ENCODE peak calls at places on chromosome 17, in eight cellular contexts. B, L, K, I, Y, X, R and A are unnamed samples.

GRCh38 chr17:628089-628488 is 86.5 kb downstream of the VPS53 start:
- DNase-seq in I (no peak), K (no peak), Y (no peak), B (no peak), R (no peak), L (no peak), X (no peak), A (no peak)

GRCh38 chr17:28612936-28613872 is 781 bp downstream of the RSKR start:
- DNase-seq in I (no peak), Y (no peak), R (no peak), X (peak), K (peak), L (peak), B (peak), A (peak)

GRCh38 chr17:34623856-34624766 is 44.7 kb downstream of the TMEM132E start:
- DNase-seq in L (peak), K (no peak), Y (no peak), X (no peak), R (no peak), I (no peak), B (peak), A (no peak)

GRCh38 chr17:62824290-62825135 is 16.4 kb upstream of the MARCHF10 start:
- DNase-seq in Y (no peak), L (no peak), B (no peak), X (peak), K (no peak), I (peak), R (no peak), A (peak)

GRCh38 chr17:10583834-10584233 is 34.4 kb upstream of the MYH2 start:
- DNase-seq in K (no peak), X (no peak), B (no peak), Y (no peak), L (no peak), R (no peak), I (no peak), A (no peak)

GRCh38 chr17:67392111-67392510 is 15.0 kb downstream of the PITPNC1 start:
- DNase-seq in L (no peak), X (no peak), I (no peak), R (no peak), Y (no peak), K (no peak), B (no peak), A (no peak)

GRCh38 chr17:62787358-62787757 is 20.8 kb downstream of the MARCHF10 start:
- DNase-seq in L (no peak), R (no peak), Y (no peak), I (no peak), X (peak), B (no peak), K (no peak), A (no peak)

GRCh38 chr17:80891096-80892018 is 100.3 kb upstream of the CHMP6 start:
- DNase-seq in R (no peak), X (peak), I (peak), Y (peak), B (peak), K (no peak), L (peak), A (no peak)

GRCh38 chr17:81322271-81323082 is 27.4 kb upstream of the SLC38A10 start:
- DNase-seq in X (no peak), L (peak), I (no peak), B (peak), R (no peak), Y (no peak), K (peak), A (no peak)

GRCh38 chr17:48952904-48953303 is 8.3 kb upstream of the SNF8 start:
- DNase-seq in X (no peak), L (no peak), K (no peak), Y (no peak), R (no peak), I (no peak), B (no peak), A (no peak)

GRCh38 chr17:5615476-5615875 is 31.2 kb upstream of the NLRP1 start:
- DNase-seq in K (no peak), R (no peak), X (no peak), Y (no peak), L (no peak), B (no peak), I (no peak), A (no peak)

GRCh38 chr17:47188266-47188665 is 829 bp downstream of the CDC27 start:
- DNase-seq in L (no peak), B (no peak), K (peak), X (peak), I (no peak), Y (no peak), R (no peak), A (no peak)

GRCh38 chr17:19020016-19020415 is 15.5 kb upstream of the FAM83G start:
- DNase-seq in L (no peak), Y (no peak), B (no peak), K (no peak), X (no peak), I (no peak), R (no peak), A (no peak)

GRCh38 chr17:46908352-46908751 is 14.6 kb upstream of the GOSR2 start:
- DNase-seq in K (no peak), R (no peak), X (no peak), L (no peak), I (no peak), B (no peak), Y (no peak), A (peak)

GRCh38 chr17:29180051-29180787 is at the start of gene MYO18A:
- DNase-seq in B (peak), R (no peak), I (no peak), Y (peak), K (peak), X (peak), L (peak), A (peak)

GRCh38 chr17:47942568-47942967 is 1.2 kb downstream of the PNPO start:
- DNase-seq in K (no peak), X (no peak), R (no peak), B (no peak), L (no peak), I (no peak), Y (no peak), A (no peak)

GRCh38 chr17:66272699-66273390 is 29.6 kb upstream of the PRKCA start:
- DNase-seq in B (no peak), X (peak), Y (no peak), I (peak), R (no peak), L (peak), K (no peak), A (no peak)

GRCh38 chr17:67608691-67609090 is 109.0 kb upstream of the NOL11 start:
- DNase-seq in R (no peak), L (no peak), X (peak), K (no peak), I (peak), Y (no peak), B (no peak), A (no peak)

GRCh38 chr17:8914554-8914953 is 47.1 kb upstream of the PIK3R6 start:
- DNase-seq in R (no peak), Y (no peak), K (no peak), B (no peak), X (no peak), I (no peak), L (no peak), A (no peak)

GRCh38 chr17:49783051-49783715 is 5.3 kb upstream of the KAT7 start:
- DNase-seq in R (no peak), X (no peak), I (no peak), K (no peak), L (no peak), B (peak), Y (no peak), A (no peak)

GRCh38 chr17:45222273-45222993 is 748 bp downstream of the FMNL1 start:
- DNase-seq in X (no peak), L (peak), Y (no peak), I (no peak), B (no peak), K (peak), R (no peak), A (peak)

GRCh38 chr17:57909548-57909947 is 45.7 kb downstream of the CUEDC1 start:
- DNase-seq in B (no peak), I (no peak), R (no peak), Y (no peak), K (no peak), L (no peak), X (no peak), A (peak)

GRCh38 chr17:57905875-57906455 is 49.2 kb downstream of the CUEDC1 start:
- DNase-seq in X (no peak), Y (no peak), I (no peak), B (no peak), L (no peak), K (no peak), R (no peak), A (no peak)

GRCh38 chr17:57908278-57908677 is 46.9 kb downstream of the CUEDC1 start:
- DNase-seq in X (no peak), K (no peak), R (no peak), L (no peak), Y (no peak), I (no peak), B (no peak), A (no peak)

GRCh38 chr17:57903961-57904360 is 51.3 kb downstream of the CUEDC1 start:
- DNase-seq in B (no peak), R (no peak), L (no peak), Y (no peak), I (no peak), K (no peak), X (no peak), A (no peak)

GRCh38 chr17:57906910-57907309 is 48.3 kb downstream of the CUEDC1 start:
- DNase-seq in L (no peak), I (no peak), K (no peak), B (no peak), X (no peak), Y (no peak), R (no peak), A (peak)
- TF ChIP-seq CTCF in L (peak), I (peak), K (peak), B (no peak), X (peak), Y (no peak), R (no peak), A (peak)

GRCh38 chr17:4248504-4249277 is 15.1 kb downstream of the ANKFY1 start:
- DNase-seq in K (no peak), R (no peak), B (no peak), X (no peak), Y (peak), L (no peak), I (no peak), A (no peak)

GRCh38 chr17:4247361-4247980 is 16.3 kb downstream of the ANKFY1 start:
- DNase-seq in X (no peak), K (no peak), L (no peak), I (no peak), B (no peak), R (no peak), Y (no peak), A (no peak)

GRCh38 chr17:4247981-4248388 is 15.8 kb downstream of the ANKFY1 start:
- DNase-seq in K (no peak), B (no peak), R (no peak), I (no peak), Y (peak), L (peak), X (no peak), A (peak)

GRCh38 chr17:4250887-4251286 is 12.9 kb downstream of the ANKFY1 start:
- DNase-seq in Y (no peak), I (no peak), B (no peak), K (no peak), L (no peak), R (no peak), X (no peak), A (no peak)

GRCh38 chr17:4249452-4250029 is 14.2 kb downstream of the ANKFY1 start:
- DNase-seq in L (peak), X (peak), K (peak), Y (no peak), B (peak), I (peak), R (no peak), A (no peak)
- TF ChIP-seq CTCF in L (peak), X (peak), K (peak), Y (peak), B (peak), I (peak), R (no peak), A (peak)

DNA sequence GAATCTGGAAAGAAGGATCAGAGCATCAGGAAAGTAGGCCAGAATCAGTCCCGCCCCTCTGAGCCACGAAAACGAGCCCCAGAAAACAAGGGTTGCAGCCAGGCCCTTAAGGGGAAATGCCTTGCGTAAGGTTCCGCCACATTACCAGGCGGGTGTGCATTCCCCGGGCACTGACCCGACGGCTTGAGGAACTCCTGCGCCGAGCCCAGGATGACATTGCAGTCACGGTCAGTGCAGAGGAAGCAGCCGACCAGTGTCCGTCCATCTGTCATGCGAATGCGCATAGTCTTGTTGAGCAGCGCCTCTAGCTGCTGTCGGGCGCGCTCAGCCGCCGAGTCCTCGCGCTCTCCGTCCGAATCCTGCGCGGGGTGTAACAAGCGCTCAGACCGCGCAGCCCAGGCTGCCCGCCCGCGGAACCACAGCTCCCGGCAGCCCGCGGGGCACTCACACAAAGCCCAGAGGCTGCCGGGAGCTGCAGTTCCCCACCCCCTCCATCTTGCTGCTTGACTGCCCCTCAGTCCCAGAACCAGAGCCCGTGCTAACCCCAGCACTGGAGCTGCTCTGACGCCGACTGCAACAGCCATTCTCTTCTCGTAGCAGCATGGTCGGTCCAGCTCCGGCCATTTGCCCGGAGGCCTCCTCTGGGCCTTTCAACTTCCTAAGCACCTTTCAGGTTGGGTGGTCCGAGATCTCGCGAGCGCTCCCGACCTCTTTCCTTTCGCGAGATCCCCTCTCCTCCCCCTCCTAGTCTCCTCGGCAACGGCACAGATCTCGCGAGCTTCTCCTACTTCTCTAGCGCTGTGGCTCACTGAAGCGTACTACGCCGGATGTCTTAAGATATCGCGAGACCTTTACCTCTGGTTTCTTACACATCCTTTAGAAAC is at the start of gene NAA38:
- DNase-seq in Y (peak), B (peak), X (peak), I (peak), R (peak), K (peak), L (peak), A (peak)
- TF ChIP-seq CTCF in Y (peak), B (peak), X (peak), I (peak), R (no peak), K (peak), L (peak), A (peak)

GRCh38 chr17:20092973-20093626 is 83.9 kb downstream of the SPECC1 start:
- DNase-seq in I (no peak), Y (no peak), B (no peak), R (no peak), K (no peak), L (no peak), X (no peak), A (no peak)

GRCh38 chr17:20094777-20095176 is 85.6 kb downstream of the SPECC1 start:
- DNase-seq in X (no peak), I (no peak), Y (no peak), R (no peak), K (no peak), L (no peak), B (no peak), A (no peak)

GRCh38 chr17:20097362-20097761 is 88.2 kb downstream of the SPECC1 start:
- DNase-seq in Y (no peak), I (no peak), B (no peak), L (no peak), K (no peak), R (no peak), X (no peak), A (no peak)

GRCh38 chr17:20096430-20096829 is 87.3 kb downstream of the SPECC1 start:
- DNase-seq in Y (no peak), X (no peak), R (no peak), K (no peak), B (no peak), L (no peak), I (no peak), A (no peak)

GRCh38 chr17:20095366-20096080 is 86.4 kb downstream of the SPECC1 start:
- DNase-seq in B (peak), I (no peak), R (peak), X (peak), L (no peak), Y (peak), K (peak), A (peak)
- TF ChIP-seq CTCF in B (peak), I (peak), R (no peak), X (peak), L (peak), Y (peak), K (peak), A (peak)

DNA sequence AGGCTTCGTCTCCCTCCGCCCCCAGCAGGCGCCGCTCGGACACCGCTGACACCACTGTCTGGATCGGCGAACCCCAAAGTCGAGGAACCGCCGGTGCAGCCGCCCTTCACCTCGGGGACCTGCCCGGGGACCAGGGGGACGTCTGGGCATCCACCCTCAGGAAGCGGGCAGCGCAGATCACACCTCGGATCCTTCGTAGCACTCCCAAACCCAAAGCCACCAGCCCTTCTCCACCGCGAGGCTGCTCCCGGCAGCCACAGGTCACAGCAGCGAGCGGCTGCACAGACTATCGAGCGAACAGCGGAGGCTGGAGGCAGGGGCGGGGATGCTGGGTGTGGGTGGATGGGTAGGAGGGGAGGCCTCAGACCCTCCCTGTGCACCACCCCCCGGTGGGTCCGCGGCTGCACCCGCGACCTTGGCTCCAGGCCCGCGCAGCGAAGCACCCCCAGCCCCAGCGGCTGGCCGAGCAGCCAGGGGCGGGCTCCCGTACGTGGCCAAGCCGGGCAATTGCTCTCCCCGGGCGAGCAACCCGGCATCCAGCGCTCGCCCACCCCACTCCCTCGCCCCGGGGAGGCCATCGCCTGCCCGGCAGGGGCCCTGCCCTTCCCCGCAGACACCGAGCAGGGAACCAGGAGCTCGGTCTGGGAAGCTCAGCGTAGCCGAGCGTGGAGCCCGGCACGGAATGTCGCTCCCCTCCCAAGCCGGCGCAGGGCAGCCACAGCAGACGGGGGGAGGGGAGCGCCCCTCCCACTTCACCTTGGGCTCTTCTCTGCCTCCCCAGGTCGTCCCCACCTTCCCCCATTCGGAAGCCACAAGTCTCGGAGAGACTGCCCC is 1.0 kb downstream of the SDK2 start:
- DNase-seq in K (peak), B (peak), L (no peak), I (no peak), Y (no peak), X (no peak), R (no peak), A (peak)
- TF ChIP-seq CTCF in K (no peak), B (peak), L (no peak), I (no peak), Y (no peak), X (no peak), R (no peak), A (peak)

GRCh38 chr17:59565959-59566324 is 532 bp downstream of the DHX40 start:
- DNase-seq in R (no peak), B (peak), I (peak), Y (peak), K (peak), X (peak), L (peak), A (peak)

GRCh38 chr17:59558953-59559352 is 6.5 kb upstream of the DHX40 start:
- DNase-seq in X (peak), I (no peak), R (no peak), B (no peak), K (peak), L (no peak), Y (no peak), A (no peak)

GRCh38 chr17:59565171-59565958 is at the start of gene DHX40:
- DNase-seq in L (peak), K (peak), Y (peak), B (peak), X (peak), R (peak), I (peak), A (peak)

GRCh38 chr17:59558039-59558438 is 7.4 kb upstream of the DHX40 start:
- DNase-seq in I (no peak), K (no peak), L (no peak), X (no peak), Y (no peak), B (no peak), R (no peak), A (no peak)

DNA sequence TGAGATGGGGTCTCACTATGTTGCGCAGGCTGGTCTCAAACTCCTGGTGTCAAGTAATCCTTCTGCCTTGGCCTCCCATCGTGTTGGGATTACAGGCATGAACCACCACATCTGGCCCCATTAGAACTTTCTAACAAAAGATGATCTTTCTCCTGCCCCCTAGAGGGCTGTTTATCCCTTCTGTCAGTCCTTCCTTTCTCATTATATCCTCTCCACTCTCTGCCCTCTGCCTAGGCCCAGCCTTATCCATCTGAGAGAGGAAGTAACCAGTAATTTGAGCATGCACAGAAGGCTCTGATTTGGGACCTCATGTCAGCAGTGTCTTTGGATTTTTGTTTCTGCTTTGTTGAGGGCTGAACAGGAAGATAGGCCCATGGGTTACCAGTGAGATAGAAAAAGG is 4.4 kb upstream of the DHX40 start:
- DNase-seq in B (peak), R (no peak), L (peak), X (peak), Y (no peak), K (peak), I (no peak), A (peak)
- TF ChIP-seq CTCF in B (peak), R (no peak), L (peak), X (peak), Y (no peak), K (peak), I (peak), A (peak)

GRCh38 chr17:7391307-7391706 is 3.0 kb downstream of the PLSCR3 start:
- DNase-seq in Y (no peak), L (no peak), R (no peak), K (no peak), I (no peak), B (no peak), X (no peak), A (no peak)

GRCh38 chr17:7392696-7393612 is 1.4 kb downstream of the PLSCR3 start:
- DNase-seq in X (no peak), I (no peak), L (no peak), R (no peak), Y (no peak), B (no peak), K (peak), A (peak)

GRCh38 chr17:7396147-7396546 is 1.8 kb upstream of the PLSCR3 start:
- DNase-seq in Y (no peak), L (no peak), I (no peak), B (no peak), K (no peak), R (no peak), X (no peak), A (no peak)

GRCh38 chr17:7393613-7394451 is 493 bp downstream of the PLSCR3 start:
- DNase-seq in L (no peak), Y (no peak), B (no peak), K (peak), I (no peak), R (no peak), X (no peak), A (peak)

GRCh38 chr17:7394452-7395191 is at the start of gene PLSCR3:
- DNase-seq in K (peak), B (peak), R (peak), I (peak), L (peak), X (peak), Y (peak), A (peak)
- TF ChIP-seq CTCF in K (peak), B (peak), R (no peak), I (peak), L (peak), X (peak), Y (peak), A (peak)